ENCODE peak calls at places on chromosomes 7 and 10, in eight cellular contexts. T is C1 segment of cervical spinal cord, O is cardiac muscle cell, C is Panc1, F is heart right ventricle, X is GM23338, P is NCI-H345, B is NCI-H510A treated with DMSO at 0.1 percent for 48 hours. U is an unnamed sample.

GRCh38 chr10:26222563-26222962 is 6.0 kb downstream of the GAD2 start:
- DNase-seq in B (no peak), X (no peak), O (no peak), F (no peak), C (no peak), T (no peak), P (no peak), U (no peak)

GRCh38 chr7:5652118-5652517 is 129.3 kb downstream of the RNF216 start:
- DNase-seq in P (no peak), T (no peak), X (no peak), F (no peak), O (no peak), B (no peak), C (no peak), U (no peak)

GRCh38 chr10:22620140-22620857 is 94.1 kb downstream of the PIP4K2A start:
- DNase-seq in T (peak; percentile 79), F (peak; percentile 64), O (no peak), B (no peak), P (peak; percentile 50), X (no peak), C (peak; percentile 91), U (no peak)

GRCh38 chr7:102050864-102051460 is 233.5 kb downstream of the CUX1 start:
- DNase-seq in F (no peak), B (no peak), T (no peak), P (no peak), O (no peak), X (no peak), C (no peak), U (no peak)

GRCh38 chr10:132575320-132576201 is 38.0 kb downstream of the INPP5A start:
- DNase-seq in X (no peak), T (peak; percentile 18), P (no peak), F (no peak), C (peak; percentile 32), B (no peak), O (no peak), U (no peak)

GRCh38 chr10:71767420-71768035 is 5.8 kb downstream of the VSIR start:
- DNase-seq in F (peak; percentile 86), P (no peak), C (no peak), X (no peak), T (no peak), O (no peak), B (no peak), U (no peak)

GRCh38 chr10:116278832-116279231 is 5.8 kb upstream of the GFRA1 start:
- DNase-seq in X (no peak), F (no peak), P (no peak), T (no peak), C (no peak), O (no peak), B (no peak), U (no peak)

GRCh38 chr7:116717137-116717536 is 45.1 kb downstream of the MET start:
- DNase-seq in F (no peak), C (no peak), P (no peak), O (no peak), T (no peak), B (no peak), X (no peak), U (no peak)

GRCh38 chr7:152619027-152619739 is 56.8 kb downstream of the XRCC2 start:
- DNase-seq in P (no peak), C (no peak), O (no peak), X (no peak), B (no peak), T (no peak), F (no peak), U (no peak)

GRCh38 chr10:112852308-112852707 is 97.7 kb upstream of the TCF7L2 start:
- DNase-seq in X (no peak), F (peak; percentile 23), T (peak; percentile 15), B (no peak), C (no peak), P (no peak), O (no peak), U (no peak)

GRCh38 chr10:14648936-14649335 is 125.8 kb downstream of the FAM107B start:
- DNase-seq in B (no peak), F (no peak), C (no peak), P (peak; percentile 59), T (no peak), X (no peak), O (no peak), U (no peak)

GRCh38 chr7:22499044-22499443 is 944 bp downstream of the STEAP1B start:
- DNase-seq in F (no peak), X (no peak), C (no peak), O (no peak), B (no peak), P (no peak), T (no peak), U (no peak)

GRCh38 chr7:76225379-76225778 is 23.7 kb downstream of the SRRM3 start:
- DNase-seq in P (no peak), C (no peak), X (peak; percentile 85), F (no peak), O (peak; percentile 79), B (no peak), T (no peak), U (peak; percentile 77)

GRCh38 chr10:89442347-89442746 is 28.0 kb downstream of the IFIT5 start:
- DNase-seq in P (no peak), T (no peak), F (no peak), B (no peak), X (no peak), C (no peak), O (no peak), U (no peak)

GRCh38 chr10:54869022-54869421 is 68.0 kb upstream of the PCDH15 start:
- DNase-seq in F (no peak), O (no peak), C (no peak), T (no peak), X (no peak), B (no peak), P (no peak), U (no peak)

GRCh38 chr10:24685958-24686540 is 37.6 kb downstream of the ARHGAP21 start:
- DNase-seq in X (no peak), O (no peak), F (no peak), P (no peak), T (no peak), C (no peak), B (no peak), U (no peak)

GRCh38 chr10:89351402-89352038 is 23.7 kb downstream of the IFIT3 start:
- DNase-seq in O (no peak), C (no peak), T (no peak), F (no peak), B (no peak), P (no peak), X (no peak), U (no peak)

GRCh38 chr7:21253740-21254687 is 173.9 kb upstream of the SP4 start:
- DNase-seq in X (peak; percentile 94), F (peak; percentile 10), T (peak; percentile 15), B (peak; percentile 84), C (peak; percentile 47), O (peak; percentile 87), P (peak; percentile 93), U (peak; percentile 38)

GRCh38 chr7:66950311-66950710 is 29.3 kb downstream of the TMEM248 start:
- DNase-seq in T (no peak), X (no peak), F (no peak), O (no peak), C (no peak), P (no peak), B (no peak), U (no peak)

GRCh38 chr10:131961047-131961776 is 20.5 kb downstream of the BNIP3 start:
- DNase-seq in F (no peak), O (no peak), B (no peak), T (no peak), C (no peak), X (no peak), P (no peak), U (no peak)

GRCh38 chr7:44961844-44962482 is 16.9 kb downstream of the MYO1G start:
- DNase-seq in X (peak; percentile 34), B (no peak), F (no peak), C (no peak), T (no peak), O (no peak), P (no peak), U (no peak)

GRCh38 chr7:44151679-44152355 is 10.7 kb upstream of the MYL7 start:
- DNase-seq in X (no peak), F (no peak), P (no peak), C (no peak), O (no peak), T (no peak), B (no peak), U (no peak)

GRCh38 chr10:17123062-17123661 is 6.4 kb downstream of the CUBN start:
- DNase-seq in F (no peak), X (no peak), B (no peak), C (no peak), O (no peak), T (no peak), P (no peak), U (peak; percentile 16)

GRCh38 chr7:139557857-139558581 is 34.5 kb downstream of the CLEC2L start:
- DNase-seq in F (no peak), P (no peak), X (peak; percentile 57), B (no peak), T (no peak), O (no peak), C (no peak), U (no peak)

U was measured in K562.